ENCODE peak calls at places on chromosome 4, in five cellular contexts. One of them, this sample, is unnamed.
A peak's percentile ranks its signal among the peaks of the same experiment; 100 is the strongest.

GRCh38 chr4:141759796-141760425 is 123.5 kb downstream of the IL15 start:
- DNase-seq in hepatocyte: no peak
- DNase-seq in IMR-90: peak; percentile 24
- DNase-seq in ovary: no peak
- DNase-seq in aorta: no peak
- DNase-seq in this sample: no peak

GRCh38 chr4:7027913-7028312 is 15.3 kb upstream of the TADA2B start:
- DNase-seq in hepatocyte: no peak
- DNase-seq in IMR-90: no peak
- DNase-seq in ovary: no peak
- DNase-seq in aorta: no peak
- DNase-seq in this sample: no peak

GRCh38 chr4:13544556-13545393 is 467 bp upstream of the NKX3-2 start:
- DNase-seq in hepatocyte: peak; percentile 77
- DNase-seq in IMR-90: peak; percentile 64
- DNase-seq in ovary: peak; percentile 55
- DNase-seq in aorta: no peak
- DNase-seq in this sample: peak; percentile 71

GRCh38 chr4:88818650-88819470 is 121.2 kb upstream of the NAP1L5 start:
- DNase-seq in hepatocyte: peak; percentile 56
- DNase-seq in IMR-90: peak; percentile 59
- DNase-seq in ovary: peak; percentile 44
- DNase-seq in aorta: peak; percentile 50
- DNase-seq in this sample: peak; percentile 52

GRCh38 chr4:95045429-95045828 is 287.7 kb downstream of the BMPR1B start:
- DNase-seq in hepatocyte: peak; percentile 11
- DNase-seq in IMR-90: no peak
- DNase-seq in ovary: peak; percentile 46
- DNase-seq in aorta: no peak
- DNase-seq in this sample: no peak

GRCh38 chr4:185838104-185838452 is 26.1 kb upstream of the SORBS2 start:
- DNase-seq in hepatocyte: no peak
- DNase-seq in IMR-90: no peak
- DNase-seq in ovary: no peak
- DNase-seq in aorta: no peak
- DNase-seq in this sample: no peak

GRCh38 chr4:47842985-47843384 is 5.1 kb upstream of the CORIN start:
- DNase-seq in hepatocyte: no peak
- DNase-seq in IMR-90: peak; percentile 75
- DNase-seq in ovary: no peak
- DNase-seq in aorta: no peak
- DNase-seq in this sample: no peak

GRCh38 chr4:61277785-61278184 is 77.7 kb downstream of the ADGRL3 start:
- DNase-seq in hepatocyte: no peak
- DNase-seq in IMR-90: no peak
- DNase-seq in ovary: no peak
- DNase-seq in aorta: no peak
- DNase-seq in this sample: no peak

GRCh38 chr4:3816983-3817382 is 50.8 kb downstream of the ADRA2C start:
- DNase-seq in hepatocyte: no peak
- DNase-seq in IMR-90: no peak
- DNase-seq in ovary: no peak
- DNase-seq in aorta: no peak
- DNase-seq in this sample: no peak

DNA sequence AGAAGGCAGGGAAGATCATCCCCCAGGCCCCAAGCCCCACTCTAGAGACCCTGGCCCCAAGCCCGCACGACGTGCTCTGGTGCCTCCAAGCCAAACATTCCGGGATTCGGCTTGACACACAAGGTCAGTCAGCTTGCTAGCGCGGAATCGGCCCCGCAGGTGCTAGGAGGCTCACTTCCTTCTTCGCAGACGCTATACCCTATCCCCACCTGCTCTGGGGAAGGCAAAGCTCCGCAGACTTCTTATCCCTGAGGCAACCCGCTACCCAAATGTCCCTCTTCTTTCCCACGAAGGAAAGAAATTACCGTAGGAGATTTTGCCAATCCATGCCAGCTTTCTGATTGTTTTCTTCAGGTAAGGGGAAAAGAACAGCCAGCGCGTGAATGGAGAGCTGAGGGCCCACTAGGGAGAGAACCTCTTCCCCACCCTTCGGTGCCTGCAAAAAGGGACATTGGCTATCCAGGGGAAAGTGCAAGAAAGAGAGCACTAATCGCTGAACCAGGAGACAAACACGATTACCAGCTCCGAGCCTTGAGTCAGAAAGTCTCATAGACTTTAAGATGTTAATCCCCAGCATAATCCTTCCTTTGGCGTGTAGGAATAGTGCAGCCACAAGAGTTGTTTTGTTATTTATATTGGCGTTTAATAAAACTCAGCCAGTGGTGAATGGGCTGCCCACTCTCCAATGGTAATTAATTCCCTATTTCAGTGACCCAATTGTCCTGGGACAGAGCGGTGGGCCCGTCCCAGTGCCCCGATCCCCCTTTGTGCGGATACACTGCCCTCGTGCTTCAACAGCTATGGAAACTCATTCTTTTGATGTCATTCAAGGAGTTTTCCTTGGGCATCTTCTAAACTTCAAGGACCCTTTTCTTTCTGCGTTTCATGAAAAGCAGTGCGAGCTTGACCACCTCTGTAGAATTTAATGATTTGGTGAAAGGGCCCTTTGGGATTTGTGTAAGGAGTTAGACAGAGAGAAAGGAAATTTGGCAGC is 5.4 kb upstream of the NEUROG2 start:
- DNase-seq in hepatocyte: no peak
- DNase-seq in IMR-90: no peak
- DNase-seq in ovary: no peak
- DNase-seq in aorta: no peak
- DNase-seq in this sample: no peak
- H3K4me1 ChIP-seq in hepatocyte: peaks cover 18% of the 10 kb centered on the region
- H3K4me1 ChIP-seq in IMR-90: no peaks in the 10 kb centered on the region
- H3K4me1 ChIP-seq in ovary: peaks cover 2% of the 10 kb centered on the region
- H3K4me1 ChIP-seq in aorta: no peaks in the 10 kb centered on the region
- H3K4me1 ChIP-seq in this sample: peaks cover 6% of the 10 kb centered on the region

GRCh38 chr4:52269761-52270160 is 218.7 kb downstream of the SPATA18 start:
- DNase-seq in hepatocyte: no peak
- DNase-seq in IMR-90: no peak
- DNase-seq in ovary: no peak
- DNase-seq in aorta: no peak
- DNase-seq in this sample: no peak

GRCh38 chr4:52273885-52274284 is 222.8 kb downstream of the SPATA18 start:
- DNase-seq in hepatocyte: no peak
- DNase-seq in IMR-90: no peak
- DNase-seq in ovary: no peak
- DNase-seq in aorta: no peak
- DNase-seq in this sample: no peak
- H3K4me1 ChIP-seq in hepatocyte: no peaks in the 10 kb centered on the region
- H3K4me1 ChIP-seq in IMR-90: no peaks in the 10 kb centered on the region
- H3K4me1 ChIP-seq in ovary: no peaks in the 10 kb centered on the region
- H3K4me1 ChIP-seq in aorta: no peaks in the 10 kb centered on the region
- H3K4me1 ChIP-seq in this sample: no peaks in the 10 kb centered on the region

GRCh38 chr4:78784255-78784654 is 8.1 kb downstream of the BMP2K start:
- DNase-seq in hepatocyte: no peak
- DNase-seq in IMR-90: peak; percentile 90
- DNase-seq in ovary: no peak
- DNase-seq in aorta: no peak
- DNase-seq in this sample: no peak

GRCh38 chr4:78787392-78788004 is 11.3 kb downstream of the BMP2K start:
- DNase-seq in hepatocyte: no peak
- DNase-seq in IMR-90: no peak
- DNase-seq in ovary: no peak
- DNase-seq in aorta: no peak
- DNase-seq in this sample: no peak

DNA sequence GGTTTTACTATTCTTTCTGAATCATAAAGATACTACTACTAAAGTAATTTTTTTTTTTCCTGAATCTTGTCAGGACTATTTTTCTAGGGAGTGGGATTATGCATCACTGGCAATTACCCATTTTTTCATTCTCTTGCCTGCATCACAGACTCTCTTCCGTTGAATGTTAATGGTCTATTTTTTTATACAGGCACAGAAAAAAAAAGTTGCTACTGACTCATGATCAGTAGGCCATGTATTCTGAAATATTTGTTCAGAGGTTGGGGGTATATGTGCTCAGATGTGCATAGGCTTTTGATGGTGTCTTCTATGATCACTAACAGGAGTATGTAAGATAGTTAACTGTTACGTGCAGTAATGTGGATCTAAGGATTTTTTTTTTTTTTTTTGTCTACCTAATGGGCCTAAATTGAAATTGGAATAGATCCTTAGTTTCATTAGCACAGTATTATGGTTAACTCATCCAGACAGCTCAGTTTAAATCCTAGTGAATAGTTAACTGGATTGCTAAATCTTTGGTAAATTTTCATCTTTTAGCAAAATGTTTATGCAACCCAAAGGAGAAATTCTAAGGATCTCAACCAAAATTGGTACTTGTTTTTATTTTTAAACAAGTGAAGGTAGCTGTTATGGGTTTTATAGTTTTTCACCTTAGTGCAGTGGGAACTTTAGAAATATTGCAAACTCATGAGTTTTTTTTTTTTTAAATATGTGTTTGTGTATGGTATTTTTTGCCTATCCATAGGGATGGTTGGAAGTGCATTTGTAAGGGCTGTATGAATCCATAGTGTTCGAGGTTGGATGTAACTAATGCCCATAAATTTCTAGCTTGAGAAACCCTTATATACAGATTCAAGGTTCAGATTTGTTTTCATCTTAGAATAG is 12.1 kb downstream of the BMP2K start:
- DNase-seq in hepatocyte: no peak
- DNase-seq in IMR-90: peak; percentile 33
- DNase-seq in ovary: no peak
- DNase-seq in aorta: no peak
- DNase-seq in this sample: no peak
- H3K4me1 ChIP-seq in hepatocyte: no peaks in the 10 kb centered on the region
- H3K4me1 ChIP-seq in IMR-90: no peaks in the 10 kb centered on the region
- H3K4me1 ChIP-seq in ovary: peaks cover 1% of the 10 kb centered on the region
- H3K4me1 ChIP-seq in aorta: no peaks in the 10 kb centered on the region
- H3K4me1 ChIP-seq in this sample: peaks cover 29% of the 10 kb centered on the region

GRCh38 chr4:169260217-169260866 is 10.4 kb downstream of the SH3RF1 start:
- DNase-seq in hepatocyte: no peak
- DNase-seq in IMR-90: no peak
- DNase-seq in ovary: no peak
- DNase-seq in aorta: no peak
- DNase-seq in this sample: no peak
- H3K4me1 ChIP-seq in hepatocyte: peaks cover 28% of the 10 kb centered on the region
- H3K4me1 ChIP-seq in IMR-90: peaks cover 26% of the 10 kb centered on the region
- H3K4me1 ChIP-seq in ovary: peaks cover 16% of the 10 kb centered on the region
- H3K4me1 ChIP-seq in aorta: peaks cover 20% of the 10 kb centered on the region
- H3K4me1 ChIP-seq in this sample: peaks cover 31% of the 10 kb centered on the region

DNA sequence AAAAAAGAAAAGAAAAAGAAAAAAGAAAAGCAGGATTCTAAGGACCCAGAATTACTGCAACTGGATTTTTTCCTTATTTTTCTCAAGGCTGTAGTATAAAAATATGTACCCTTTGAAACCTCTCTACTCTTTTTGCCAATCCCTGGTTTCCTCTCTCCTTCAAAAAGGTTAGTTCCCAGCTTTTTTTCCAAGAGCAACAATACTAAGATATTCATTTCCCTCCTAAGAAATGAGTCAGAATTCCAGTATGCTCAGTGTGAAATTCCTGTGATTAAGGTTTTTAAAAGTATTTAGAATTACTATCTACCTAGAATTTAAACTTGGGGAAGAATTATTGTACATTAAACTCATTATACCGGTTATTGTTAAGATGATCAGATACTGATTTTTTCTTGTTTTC is 22.0 kb downstream of the SMIM14 start:
- DNase-seq in hepatocyte: no peak
- DNase-seq in IMR-90: no peak
- DNase-seq in ovary: no peak
- DNase-seq in aorta: no peak
- DNase-seq in this sample: no peak
- H3K4me1 ChIP-seq in hepatocyte: peaks cover 24% of the 10 kb centered on the region
- H3K4me1 ChIP-seq in IMR-90: peaks cover 15% of the 10 kb centered on the region
- H3K4me1 ChIP-seq in ovary: peaks cover 8% of the 10 kb centered on the region
- H3K4me1 ChIP-seq in aorta: peaks cover 12% of the 10 kb centered on the region
- H3K4me1 ChIP-seq in this sample: peaks cover 19% of the 10 kb centered on the region

DNA sequence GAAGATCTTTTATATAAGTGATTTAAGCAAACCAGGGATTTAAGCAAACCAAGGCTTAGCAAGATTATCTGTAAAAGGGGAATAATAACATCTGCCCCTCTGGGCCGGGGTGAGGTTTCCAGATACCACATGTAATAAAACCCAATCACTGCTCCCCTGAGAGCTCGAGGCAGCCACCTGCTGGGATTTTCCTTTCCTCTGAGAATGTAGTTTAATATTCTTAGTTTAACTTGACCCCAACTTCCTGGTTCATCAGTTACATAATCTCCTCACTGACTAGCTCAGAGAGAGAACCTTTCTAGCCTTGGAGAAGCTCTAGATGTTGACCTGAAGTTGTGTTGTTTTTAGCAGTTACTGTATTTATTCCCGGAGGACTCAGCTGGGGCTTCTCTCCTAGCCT is 322.4 kb downstream of the ARHGAP10 start:
- DNase-seq in hepatocyte: no peak
- DNase-seq in IMR-90: no peak
- DNase-seq in ovary: no peak
- DNase-seq in aorta: no peak
- DNase-seq in this sample: no peak
- H3K4me1 ChIP-seq in hepatocyte: no peaks in the 10 kb centered on the region
- H3K4me1 ChIP-seq in IMR-90: peaks cover 6% of the 10 kb centered on the region
- H3K4me1 ChIP-seq in ovary: peaks cover 2% of the 10 kb centered on the region
- H3K4me1 ChIP-seq in aorta: peaks cover 15% of the 10 kb centered on the region
- H3K4me1 ChIP-seq in this sample: peaks cover 76% of the 10 kb centered on the region

DNA sequence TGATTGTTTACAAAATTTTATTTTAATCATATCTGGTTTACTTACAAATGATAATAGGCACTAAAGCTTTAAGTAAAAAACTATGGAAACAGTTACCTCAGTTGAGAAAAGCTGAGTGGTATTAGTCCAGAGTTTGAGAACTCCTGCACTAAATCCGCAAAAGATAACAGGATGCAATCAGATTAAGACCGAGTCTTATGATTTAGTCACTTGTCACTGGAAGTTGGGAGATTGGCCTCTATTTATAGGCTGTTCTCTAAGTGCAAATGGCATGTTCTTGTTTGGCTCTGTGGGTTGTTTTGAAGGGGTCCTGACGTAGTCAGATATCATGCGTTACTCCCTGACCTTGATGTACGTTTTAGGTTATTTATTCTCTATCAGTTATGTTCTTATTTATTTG is 6.3 kb downstream of the GPAT3 start:
- DNase-seq in hepatocyte: no peak
- DNase-seq in IMR-90: no peak
- DNase-seq in ovary: no peak
- DNase-seq in aorta: no peak
- DNase-seq in this sample: no peak
- H3K4me1 ChIP-seq in hepatocyte: no peaks in the 10 kb centered on the region
- H3K4me1 ChIP-seq in IMR-90: no peaks in the 10 kb centered on the region
- H3K4me1 ChIP-seq in ovary: peaks cover 2% of the 10 kb centered on the region
- H3K4me1 ChIP-seq in aorta: no peaks in the 10 kb centered on the region
- H3K4me1 ChIP-seq in this sample: peaks cover 37% of the 10 kb centered on the region

This sample was measured in psoas muscle.